ENCODE peak calls at places on chromosomes 11 and 22, in six cellular contexts. L is esophagus squamous epithelium, B is A673, U is IMR-90, Y is cardiac muscle cell, P is AG04450. W is an unnamed sample.
A peak's percentile ranks its signal among the peaks of the same experiment; 100 is the strongest.

GRCh38 chr11:10544491-10545470 is 3.8 kb upstream of the RNF141 start:
- DNase-seq in L (no peak), B (no peak), U (no peak), Y (no peak), P (no peak), W (no peak)

GRCh38 chr22:37898441-37899181 is 7.5 kb upstream of the MICALL1 start:
- DNase-seq in L (no peak), B (no peak), U (no peak), Y (peak; percentile 38), P (no peak), W (no peak)

GRCh38 chr22:41022470-41023298 is 69.7 kb upstream of the EP300 start:
- DNase-seq in L (peak; percentile 45), B (peak; percentile 88), U (peak; percentile 76), Y (peak; percentile 96), P (peak; percentile 56), W (peak; percentile 98)

GRCh38 chr11:66183581-66184048 is 84.8 kb upstream of the RAB1B start:
- DNase-seq in L (no peak), B (peak; percentile 59), U (no peak), Y (peak; percentile 15), P (no peak), W (no peak)

GRCh38 chr22:19183216-19183615 is 4.7 kb upstream of the SLC25A1 start:
- DNase-seq in L (no peak), B (no peak), U (no peak), Y (no peak), P (no peak), W (no peak)

GRCh38 chr22:47205562-47205961 is 443.1 kb downstream of the TBC1D22A start:
- DNase-seq in L (no peak), B (no peak), U (no peak), Y (no peak), P (no peak), W (no peak)

GRCh38 chr11:9459573-9460321 is 1.1 kb upstream of the ZNF143 start:
- DNase-seq in L (no peak), B (peak; percentile 42), U (peak; percentile 64), Y (peak; percentile 79), P (peak; percentile 7), W (no peak)

GRCh38 chr22:39229688-39230260 is 15.0 kb downstream of the PDGFB start:
- DNase-seq in L (no peak), B (no peak), U (no peak), Y (no peak), P (no peak), W (no peak)

GRCh38 chr11:105004021-105004420 is 18.9 kb downstream of the CASP5 start:
- DNase-seq in L (no peak), B (no peak), U (no peak), Y (peak; percentile 36), P (no peak), W (no peak)

GRCh38 chr22:44862281-44862680 is 109.9 kb downstream of the ARHGAP8 start:
- DNase-seq in L (no peak), B (no peak), U (no peak), Y (no peak), P (no peak), W (no peak)

GRCh38 chr11:131672191-131672590 is 301.8 kb downstream of the NTM start:
- DNase-seq in L (no peak), B (no peak), U (peak; percentile 25), Y (peak; percentile 24), P (no peak), W (no peak)

GRCh38 chr11:128904872-128905344 is 13.8 kb downstream of the KCNJ5 start:
- DNase-seq in L (no peak), B (peak; percentile 45), U (no peak), Y (no peak), P (no peak), W (peak; percentile 51)

GRCh38 chr22:48606684-48607307 is 1220.9 kb downstream of the BRD1 start:
- DNase-seq in L (no peak), B (no peak), U (no peak), Y (no peak), P (no peak), W (no peak)

GRCh38 chr11:131888230-131888826 is 517.9 kb downstream of the NTM start:
- DNase-seq in L (no peak), B (peak; percentile 91), U (peak; percentile 96), Y (peak; percentile 95), P (peak; percentile 73), W (no peak)

GRCh38 chr11:68413591-68413999 is 47.0 kb upstream of the PPP6R3 start:
- DNase-seq in L (no peak), B (no peak), U (no peak), Y (no peak), P (no peak), W (no peak)

GRCh38 chr11:122707111-122707510 is 51.6 kb downstream of the UBASH3B start:
- DNase-seq in L (no peak), B (no peak), U (no peak), Y (no peak), P (no peak), W (no peak)

GRCh38 chr11:88414981-88415391 is 77.5 kb upstream of the CTSC start:
- DNase-seq in L (no peak), B (no peak), U (peak; percentile 44), Y (peak; percentile 28), P (no peak), W (no peak)

GRCh38 chr11:124754710-124755109 is 2.7 kb upstream of the VSIG2 start:
- DNase-seq in L (no peak), B (no peak), U (no peak), Y (no peak), P (no peak), W (no peak)

GRCh38 chr22:45889539-45890350 is 87.2 kb downstream of the WNT7B start:
- DNase-seq in L (no peak), B (no peak), U (peak; percentile 27), Y (peak; percentile 36), P (no peak), W (peak; percentile 7)

GRCh38 chr22:23085785-23086184 is 15.5 kb downstream of the GNAZ start:
- DNase-seq in L (no peak), B (no peak), U (no peak), Y (no peak), P (no peak), W (no peak)
- TF ChIP-seq CTCF in L (no peak), B (no peak), U (no peak), Y (no peak), P (no peak), W (no peak)

DNA sequence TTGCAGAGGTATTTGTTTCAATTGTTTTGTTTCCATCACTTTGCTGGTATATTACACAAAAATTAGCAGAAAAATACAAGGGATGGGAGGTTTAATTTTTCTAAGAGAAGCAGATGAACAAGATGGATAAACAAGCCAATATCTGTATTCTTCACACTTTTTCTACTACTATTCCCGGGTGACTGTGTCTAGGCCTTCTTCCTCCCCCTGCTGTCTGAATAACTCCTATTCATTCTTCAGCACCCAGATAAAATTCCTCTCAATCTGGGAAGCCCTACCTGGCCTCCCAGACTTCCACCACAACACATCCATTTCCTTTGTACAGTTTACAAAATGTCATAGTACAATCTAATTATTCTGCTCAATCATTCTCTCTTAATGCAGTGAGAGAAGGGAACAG is 666.6 kb upstream of the TENM4 start:
- DNase-seq in L (no peak), B (no peak), U (no peak), Y (no peak), P (no peak), W (no peak)
- TF ChIP-seq CTCF in L (no peak), B (no peak), U (peak; percentile 13), Y (no peak), P (no peak), W (no peak)

GRCh38 chr11:11659567-11660341 is 37.9 kb upstream of the GALNT18 start:
- DNase-seq in L (no peak), B (no peak), U (no peak), Y (no peak), P (no peak), W (no peak)
- TF ChIP-seq CTCF in L (peak; percentile 22), B (peak; percentile 36), U (no peak), Y (no peak), P (no peak), W (peak; percentile 25)

DNA sequence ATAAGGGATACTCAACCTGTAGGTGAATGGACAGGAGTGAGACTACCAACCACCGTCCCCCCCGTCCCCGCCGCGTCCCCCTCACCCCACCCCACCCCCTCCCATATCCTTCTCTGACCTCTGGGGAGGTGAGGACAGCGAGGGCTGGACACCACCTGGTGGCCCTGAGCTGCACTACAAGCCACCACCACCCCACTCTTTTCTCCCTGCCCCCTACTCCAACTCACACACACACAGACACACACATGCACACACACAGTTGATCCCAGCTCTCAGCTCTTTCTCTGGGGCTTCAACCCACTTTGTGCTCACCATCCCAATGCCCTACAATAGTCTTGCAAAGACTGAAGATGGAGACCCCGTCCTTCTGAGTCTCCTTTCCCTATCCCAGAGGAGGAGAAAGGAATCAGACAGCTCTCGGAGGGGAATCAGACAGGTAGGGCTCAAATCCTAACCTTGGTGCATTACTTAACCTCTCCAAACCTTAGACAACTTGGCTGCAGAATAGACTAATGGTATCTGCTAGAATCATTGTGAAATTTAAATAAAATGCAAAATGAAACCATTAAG is 100.8 kb downstream of the PDE2A start:
- DNase-seq in L (no peak), B (peak; percentile 42), U (peak; percentile 11), Y (peak; percentile 43), P (no peak), W (peak; percentile 73)
- TF ChIP-seq CTCF in L (peak; percentile 53), B (peak; percentile 60), U (peak; percentile 54), Y (peak; percentile 67), P (peak; percentile 59), W (peak; percentile 75)

GRCh38 chr11:103536335-103536722 is 427.1 kb downstream of the DYNC2H1 start:
- DNase-seq in L (no peak), B (no peak), U (no peak), Y (peak; percentile 48), P (no peak), W (peak; percentile 72)

GRCh38 chr11:103539166-103539565 is 429.9 kb downstream of the DYNC2H1 start:
- DNase-seq in L (no peak), B (no peak), U (no peak), Y (no peak), P (no peak), W (no peak)

GRCh38 chr11:103541186-103541795 is 432.1 kb downstream of the DYNC2H1 start:
- DNase-seq in L (no peak), B (no peak), U (no peak), Y (no peak), P (no peak), W (no peak)

GRCh38 chr11:103534959-103535358 is 425.7 kb downstream of the DYNC2H1 start:
- DNase-seq in L (no peak), B (no peak), U (no peak), Y (no peak), P (no peak), W (no peak)

DNA sequence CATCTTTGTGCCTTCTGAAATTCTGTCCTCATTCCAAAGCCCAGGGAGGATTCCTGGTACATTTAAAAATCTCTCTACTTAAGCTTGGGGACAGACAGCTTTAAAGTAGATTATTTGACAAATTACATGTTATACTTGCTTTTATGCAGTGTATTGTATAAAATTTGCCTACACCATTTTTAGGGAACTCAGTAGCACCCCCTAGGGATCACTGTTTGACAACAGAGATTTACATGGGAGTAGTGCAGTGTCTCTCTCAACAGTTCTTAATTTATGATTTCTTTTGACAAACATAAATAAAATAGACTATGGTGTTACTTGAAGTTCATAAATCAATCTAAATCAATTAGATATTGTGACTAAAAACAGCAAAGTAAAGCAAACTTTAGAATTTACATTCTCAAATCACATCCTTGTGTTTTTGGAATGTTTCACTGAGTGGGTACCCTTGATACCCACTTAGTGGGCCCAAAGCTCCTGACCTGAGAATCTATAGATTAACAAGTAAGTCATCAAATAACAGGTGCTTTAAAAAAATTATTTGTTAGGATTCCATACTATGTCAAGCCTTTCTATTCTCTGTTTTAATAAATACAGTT is 428.8 kb downstream of the DYNC2H1 start:
- DNase-seq in L (no peak), B (peak; percentile 69), U (peak; percentile 47), Y (peak; percentile 72), P (no peak), W (peak; percentile 55)
- TF ChIP-seq CTCF in L (peak; percentile 44), B (peak; percentile 88), U (peak; percentile 62), Y (peak; percentile 71), P (peak; percentile 71), W (peak; percentile 82)

GRCh38 chr11:47207459-47207858 is 7.3 kb upstream of the DDB2 start:
- DNase-seq in L (no peak), B (no peak), U (no peak), Y (no peak), P (no peak), W (no peak)
- TF ChIP-seq CTCF in L (no peak), B (no peak), U (no peak), Y (no peak), P (no peak), W (no peak)

W was measured in BE2C.